ENCODE peak calls at places on chromosome 7, in nine cellular contexts. N is Ammon's horn; E is effector memory CD4-positive, alpha-beta T cell; R is GM03348; M is iPS-NIHi11; H is NCI-H187; I is mesendoderm; D is stimulated activated CD4-positive, alpha-beta T cell treated with anti-CD3 and anti-CD28 coated beads, Interleukin-1b, Interleukin-23, amount 100 ng/mL, for 4 hours; P is stimulated activated CD8-positive, alpha-beta memory T cell treated with anti-CD3 and anti-CD28 coated beads, Interleukin-15, amount 100 ng/mL, for 24 hours. L is an unnamed sample.

GRCh38 chr7:151550601-151551286 is 31.0 kb upstream of the RHEB start:
- DNase-seq in N (no peak), D (no peak), M (no peak), H (no peak), I (no peak), E (no peak), P (no peak), R (peak; percentile 64), L (no peak)

GRCh38 chr7:25851332-25852248 is 300.4 kb upstream of the NFE2L3 start:
- DNase-seq in H (peak; percentile 58), M (peak; percentile 66), R (peak; percentile 76), P (no peak), I (peak; percentile 86), N (peak; percentile 87), E (peak; percentile 35), D (peak; percentile 40), L (peak; percentile 96)

GRCh38 chr7:121006731-121007315 is 18.3 kb downstream of the CPED1 start:
- DNase-seq in R (no peak), M (no peak), D (no peak), E (no peak), N (no peak), I (peak; percentile 49), P (no peak), H (no peak), L (peak; percentile 48)

GRCh38 chr7:19294629-19295028 is 149.4 kb upstream of the FERD3L start:
- DNase-seq in R (peak; percentile 11), P (no peak), H (no peak), N (no peak), I (no peak), M (no peak), D (no peak), E (no peak), L (no peak)

GRCh38 chr7:101241015-101241363 is 3.4 kb upstream of the CLDN15 start:
- DNase-seq in E (no peak), M (no peak), R (no peak), N (no peak), I (no peak), P (no peak), D (no peak), H (no peak), L (no peak)

GRCh38 chr7:5334671-5335070 is 51.9 kb downstream of the SLC29A4 start:
- DNase-seq in H (no peak), E (no peak), M (no peak), N (no peak), D (no peak), I (no peak), P (no peak), R (no peak), L (no peak)

GRCh38 chr7:138632384-138632783 is 68.8 kb downstream of the SVOPL start:
- DNase-seq in N (no peak), D (no peak), M (no peak), I (no peak), E (no peak), R (no peak), P (no peak), H (no peak), L (peak; percentile 2)

GRCh38 chr7:38185938-38186337 is 7.9 kb downstream of the STARD3NL start:
- DNase-seq in N (no peak), P (no peak), I (no peak), E (no peak), H (no peak), M (no peak), R (no peak), D (no peak), L (no peak)

GRCh38 chr7:44615149-44615611 is 8.8 kb downstream of the OGDH start:
- DNase-seq in M (no peak), P (no peak), N (no peak), R (no peak), H (no peak), I (peak; percentile 78), E (peak; percentile 23), D (no peak), L (no peak)

GRCh38 chr7:12210179-12211053 is 678 bp upstream of the TMEM106B start:
- DNase-seq in I (peak; percentile 65), D (peak; percentile 32), P (peak; percentile 5), R (no peak), N (no peak), E (no peak), M (peak; percentile 17), H (peak; percentile 85), L (no peak)

GRCh38 chr7:99135938-99136337 is 8.0 kb downstream of the SMURF1 start:
- DNase-seq in R (no peak), H (no peak), M (no peak), D (no peak), N (no peak), E (no peak), P (no peak), I (no peak), L (no peak)

GRCh38 chr7:75691793-75692543 is 46.8 kb downstream of the HIP1 start:
- DNase-seq in N (no peak), R (no peak), E (no peak), D (no peak), I (no peak), H (no peak), P (no peak), M (no peak), L (no peak)

GRCh38 chr7:14687241-14687640 is 215.3 kb downstream of the DGKB start:
- DNase-seq in N (no peak), R (no peak), P (no peak), I (no peak), H (no peak), E (no peak), M (no peak), D (no peak), L (no peak)

GRCh38 chr7:50685445-50686070 is 97.1 kb downstream of the GRB10 start:
- DNase-seq in M (no peak), R (no peak), N (no peak), D (no peak), I (no peak), P (no peak), E (no peak), H (no peak), L (peak; percentile 17)

GRCh38 chr7:133735222-133735621 is 391.9 kb upstream of the LRGUK start:
- DNase-seq in P (no peak), R (no peak), M (no peak), E (no peak), H (no peak), D (no peak), N (no peak), I (no peak), L (no peak)

GRCh38 chr7:129262333-129262732 is 37.5 kb downstream of the AHCYL2 start:
- DNase-seq in H (no peak), E (no peak), N (no peak), D (no peak), I (no peak), P (no peak), M (no peak), R (no peak), L (no peak)

GRCh38 chr7:82950436-82950835 is 212.2 kb downstream of the PCLO start:
- DNase-seq in I (no peak), R (no peak), E (no peak), P (no peak), M (no peak), H (no peak), D (no peak), N (no peak), L (no peak)

GRCh38 chr7:114944742-114945625 is 23.1 kb downstream of the MDFIC start:
- DNase-seq in E (no peak), R (peak; percentile 85), P (no peak), I (peak; percentile 30), H (no peak), D (no peak), M (peak; percentile 48), N (peak; percentile 29), L (peak; percentile 61)

GRCh38 chr7:27112960-27113949 is 10.8 kb upstream of the HOXA2 start:
- DNase-seq in P (no peak), H (no peak), I (peak; percentile 78), M (peak; percentile 60), D (no peak), R (no peak), E (no peak), N (no peak), L (peak; percentile 80)

GRCh38 chr7:155223021-155223420 is 74.7 kb upstream of the INSIG1 start:
- DNase-seq in H (no peak), P (no peak), N (no peak), M (no peak), E (no peak), D (no peak), R (no peak), I (no peak), L (no peak)

GRCh38 chr7:151729521-151729921 is 147.4 kb downstream of the PRKAG2 start:
- DNase-seq in P (no peak), E (no peak), R (no peak), M (no peak), N (no peak), I (no peak), H (no peak), D (no peak), L (no peak)

GRCh38 chr7:138064856-138065357 is 11.4 kb upstream of the AKR1D1 start:
- DNase-seq in R (peak; percentile 25), M (no peak), P (no peak), D (no peak), E (no peak), N (no peak), I (peak; percentile 48), H (no peak), L (peak; percentile 47)

GRCh38 chr7:46486264-46487206 is 565.5 kb upstream of the IGFBP3 start:
- DNase-seq in E (no peak), D (no peak), R (peak; percentile 75), M (no peak), H (no peak), P (no peak), I (no peak), N (no peak), L (no peak)

GRCh38 chr7:135919071-135919841 is 57.9 kb downstream of the MTPN start:
- DNase-seq in E (no peak), N (no peak), H (peak; percentile 28), I (no peak), R (no peak), M (no peak), D (no peak), P (no peak), L (no peak)

GRCh38 chr7:30114536-30115258 is 20.1 kb upstream of the MTURN start:
- DNase-seq in P (no peak), I (no peak), E (no peak), M (no peak), R (no peak), H (no peak), N (no peak), D (no peak), L (no peak)

GRCh38 chr7:13179011-13179574 is 491.7 kb downstream of the ARL4A start:
- DNase-seq in I (peak; percentile 21), E (no peak), H (no peak), N (no peak), M (no peak), R (no peak), P (no peak), D (no peak), L (no peak)

GRCh38 chr7:70694909-70695803 is 436.8 kb upstream of the GALNT17 start:
- DNase-seq in N (no peak), R (peak; percentile 54), E (no peak), I (peak; percentile 59), D (no peak), M (no peak), H (no peak), P (no peak), L (peak; percentile 76)

GRCh38 chr7:18019562-18019961 is 8.1 kb downstream of the PRPS1L1 start:
- DNase-seq in E (no peak), N (no peak), D (no peak), M (no peak), I (peak; percentile 8), H (no peak), P (no peak), R (peak; percentile 64), L (no peak)

GRCh38 chr7:2763607-2764006 is 75.6 kb downstream of the AMZ1 start:
- DNase-seq in M (no peak), R (no peak), I (no peak), E (no peak), H (no peak), N (no peak), P (no peak), D (no peak), L (no peak)

GRCh38 chr7:99127636-99128035 is 16.3 kb downstream of the SMURF1 start:
- DNase-seq in M (no peak), I (no peak), R (peak; percentile 31), E (no peak), P (no peak), D (no peak), H (no peak), N (no peak), L (no peak)

L was measured in endodermal cell.